ENCODE peak calls at places on chromosome 13, in nine cellular contexts. K, X, E, Q, D, T, Y, R and P are unnamed samples.

GRCh38 chr13:100835695-100836094 is 161.1 kb upstream of the TMTC4 start:
- DNase-seq in K (no peak), X (no peak), E (no peak), Q (no peak), D (no peak), T (no peak), Y (no peak), R (no peak), P (no peak)

GRCh38 chr13:51230473-51231105 is 8.4 kb downstream of the FAM124A start:
- DNase-seq in K (peak), X (no peak), E (peak), Q (no peak), D (peak), T (peak), Y (peak), R (no peak), P (no peak)

GRCh38 chr13:33519561-33520479 is 234.3 kb upstream of the STARD13 start:
- DNase-seq in K (no peak), X (no peak), E (no peak), Q (peak), D (peak), T (peak), Y (no peak), R (no peak), P (no peak)

GRCh38 chr13:74024856-74025255 is 109.3 kb downstream of the KLF12 start:
- DNase-seq in K (no peak), X (no peak), E (no peak), Q (no peak), D (no peak), T (no peak), Y (no peak), R (peak), P (no peak)

GRCh38 chr13:36904219-36904618 is 15.8 kb downstream of the SMAD9 start:
- DNase-seq in K (no peak), X (peak), E (no peak), Q (no peak), D (no peak), T (no peak), Y (no peak), R (peak), P (no peak)

GRCh38 chr13:48001127-48001881 is at the start of gene SUCLA2:
- DNase-seq in K (peak), X (peak), E (peak), Q (peak), D (peak), T (peak), Y (peak), R (peak), P (peak)

GRCh38 chr13:26343816-26344215 is 89.9 kb downstream of the CDK8 start:
- DNase-seq in K (no peak), X (no peak), E (no peak), Q (no peak), D (no peak), T (no peak), Y (no peak), R (no peak), P (no peak)

GRCh38 chr13:103157034-103157433 is 90.8 kb upstream of the SLC10A2 start:
- DNase-seq in K (no peak), X (no peak), E (no peak), Q (no peak), D (no peak), T (no peak), Y (no peak), R (no peak), P (no peak)

GRCh38 chr13:39451301-39451700 is 151.7 kb downstream of the LHFPL6 start:
- DNase-seq in K (no peak), X (no peak), E (no peak), Q (no peak), D (peak), T (peak), Y (no peak), R (peak), P (no peak)

GRCh38 chr13:67803118-67803517 is 573.0 kb upstream of the PCDH9 start:
- DNase-seq in K (no peak), X (no peak), E (no peak), Q (no peak), D (no peak), T (no peak), Y (no peak), R (no peak), P (no peak)

GRCh38 chr13:98889419-98890079 is 88.3 kb downstream of the DOCK9 start:
- DNase-seq in K (no peak), X (no peak), E (no peak), Q (no peak), D (no peak), T (no peak), Y (no peak), R (no peak), P (no peak)

GRCh38 chr13:110902370-110902769 is 12.5 kb downstream of the ANKRD10 start:
- DNase-seq in K (no peak), X (no peak), E (no peak), Q (no peak), D (no peak), T (no peak), Y (no peak), R (no peak), P (no peak)

GRCh38 chr13:60755380-60756163 is 358.6 kb downstream of the TDRD3 start:
- DNase-seq in K (no peak), X (no peak), E (no peak), Q (no peak), D (no peak), T (no peak), Y (no peak), R (no peak), P (no peak)

GRCh38 chr13:37175996-37176395 is 70.5 kb upstream of the CSNK1A1L start:
- DNase-seq in K (no peak), X (no peak), E (no peak), Q (peak), D (peak), T (peak), Y (no peak), R (no peak), P (no peak)

GRCh38 chr13:97133955-97134354 is 88.2 kb upstream of the MBNL2 start:
- DNase-seq in K (no peak), X (no peak), E (no peak), Q (no peak), D (no peak), T (no peak), Y (no peak), R (peak), P (no peak)

GRCh38 chr13:80011448-80012212 is 329.3 kb downstream of the SPRY2 start:
- DNase-seq in K (peak), X (no peak), E (no peak), Q (no peak), D (no peak), T (no peak), Y (no peak), R (no peak), P (no peak)

GRCh38 chr13:76331948-76332712 is 554.1 kb downstream of the KCTD12 start:
- DNase-seq in K (no peak), X (no peak), E (no peak), Q (no peak), D (no peak), T (no peak), Y (no peak), R (peak), P (no peak)

GRCh38 chr13:73922728-73923393 is 211.3 kb downstream of the KLF12 start:
- DNase-seq in K (no peak), X (no peak), E (no peak), Q (peak), D (peak), T (no peak), Y (no peak), R (no peak), P (no peak)

GRCh38 chr13:99002191-99002710 is 24.4 kb upstream of the DOCK9 start:
- DNase-seq in K (no peak), X (no peak), E (no peak), Q (no peak), D (no peak), T (no peak), Y (no peak), R (no peak), P (no peak)

GRCh38 chr13:31965361-31966066 is 66.1 kb upstream of the FRY start:
- DNase-seq in K (no peak), X (no peak), E (no peak), Q (peak), D (no peak), T (peak), Y (no peak), R (peak), P (no peak)

GRCh38 chr13:47708386-47708785 is 292.7 kb downstream of the SUCLA2 start:
- DNase-seq in K (no peak), X (no peak), E (no peak), Q (peak), D (peak), T (peak), Y (no peak), R (no peak), P (no peak)

GRCh38 chr13:42379241-42379640 is 107.3 kb downstream of the AKAP11 start:
- DNase-seq in K (no peak), X (no peak), E (no peak), Q (no peak), D (no peak), T (no peak), Y (no peak), R (no peak), P (no peak)

GRCh38 chr13:63501702-63502101 is 2086.1 kb upstream of the PCDH20 start:
- DNase-seq in K (no peak), X (no peak), E (no peak), Q (no peak), D (peak), T (no peak), Y (no peak), R (no peak), P (no peak)